ENCODE peak calls at places on chromosomes 1 and 21, in five cellular contexts. O, N, U, M and Z are unnamed samples. For H3K4me1, the result is how much of the 10 kb centered on the place peaks cover.

GRCh38 chr1:40257313-40257687 is 736 bp upstream of the ZMPSTE24 start:
- DNase-seq in M (no peak), N (no peak), O (no peak), U (peak), Z (no peak)

GRCh38 chr1:151210830-151211229 is 12.5 kb downstream of the PIP5K1A start:
- DNase-seq in N (peak), O (no peak), U (no peak), M (no peak), Z (no peak)

GRCh38 chr1:2255420-2256369 is 27.6 kb downstream of the SKI start:
- DNase-seq in O (no peak), M (peak), U (no peak), N (peak), Z (peak)

GRCh38 chr1:233113009-233113712 is 162.8 kb downstream of the NTPCR start:
- DNase-seq in M (no peak), O (peak), U (peak), N (peak), Z (no peak)

GRCh38 chr21:39911286-39911685 is 44.0 kb downstream of the PCP4 start:
- DNase-seq in M (no peak), O (peak), U (no peak), N (peak), Z (no peak)

GRCh38 chr1:159646687-159647086 is 59.1 kb downstream of the APCS start:
- DNase-seq in U (no peak), M (no peak), O (no peak), N (no peak), Z (no peak)

GRCh38 chr1:166289309-166289708 is 122.5 kb upstream of the FAM78B start:
- DNase-seq in M (no peak), O (no peak), U (no peak), N (no peak), Z (no peak)

GRCh38 chr1:36253463-36253862 is 29.2 kb downstream of the THRAP3 start:
- DNase-seq in N (no peak), O (no peak), U (no peak), M (no peak), Z (no peak)

GRCh38 chr1:25743164-25744139 is 56.5 kb upstream of the SELENON start:
- DNase-seq in O (no peak), U (peak), M (no peak), N (no peak), Z (no peak)

GRCh38 chr1:117275055-117275454 is 64.3 kb upstream of the VTCN1 start:
- DNase-seq in U (no peak), O (no peak), M (no peak), N (no peak), Z (no peak)

GRCh38 chr21:43937051-43937832 is 72.2 kb downstream of the AGPAT3 start:
- DNase-seq in O (no peak), N (no peak), M (no peak), U (no peak), Z (no peak)

GRCh38 chr1:206450271-206450670 is 20.0 kb upstream of the IKBKE start:
- DNase-seq in O (no peak), M (no peak), N (no peak), U (no peak), Z (no peak)

GRCh38 chr21:35525443-35525842 is 476.3 kb upstream of the RUNX1 start:
- DNase-seq in N (peak), U (no peak), O (no peak), M (peak), Z (no peak)

GRCh38 chr1:109161836-109162606 is 48.1 kb downstream of the ELAPOR1 start:
- DNase-seq in U (no peak), O (no peak), M (no peak), N (peak), Z (peak)

GRCh38 chr1:166915941-166916340 is 39.9 kb upstream of the TADA1 start:
- DNase-seq in M (no peak), O (peak), N (peak), U (no peak), Z (no peak)

GRCh38 chr1:158732524-158732923 is 12.0 kb upstream of the OR6K3 start:
- DNase-seq in M (no peak), U (no peak), O (no peak), N (no peak), Z (no peak)

GRCh38 chr1:155026588-155026987 is 7.0 kb downstream of the DCST2 start:
- DNase-seq in O (no peak), N (peak), M (no peak), U (no peak), Z (no peak)

GRCh38 chr1:234934611-234935033 is 194.0 kb downstream of the TOMM20 start:
- DNase-seq in N (peak), U (no peak), O (no peak), M (no peak), Z (no peak)

GRCh38 chr1:170145061-170145460 is 698 bp upstream of the NTMT2 start:
- DNase-seq in O (no peak), M (no peak), N (no peak), U (no peak), Z (no peak)

GRCh38 chr1:176033879-176034278 is 173.2 kb downstream of the COP1 start:
- DNase-seq in O (no peak), M (no peak), U (no peak), N (peak), Z (no peak)

GRCh38 chr1:181073638-181074037 is 14.9 kb upstream of the IER5 start:
- DNase-seq in M (no peak), U (no peak), O (no peak), N (peak), Z (no peak)

GRCh38 chr1:200079576-200079975 is 52.1 kb downstream of the NR5A2 start:
- DNase-seq in N (no peak), M (no peak), O (no peak), U (no peak), Z (no peak)

GRCh38 chr1:36208978-36209708 is 15.1 kb upstream of the THRAP3 start:
- DNase-seq in U (no peak), O (no peak), N (no peak), M (no peak), Z (no peak)

GRCh38 chr1:6465461-6466005 is 440 bp downstream of the TNFRSF25 start:
- DNase-seq in N (no peak), U (no peak), O (no peak), M (no peak), Z (peak)

GRCh38 chr1:57910782-57911181 is 486.9 kb upstream of the DAB1 start:
- DNase-seq in O (no peak), U (no peak), M (no peak), N (no peak), Z (no peak)

GRCh38 chr1:218164111-218164929 is 120.8 kb upstream of the RRP15 start:
- DNase-seq in M (peak), O (peak), U (no peak), N (peak), Z (no peak)

GRCh38 chr1:95652423-95652958 is 418.5 kb downstream of the RWDD3 start:
- DNase-seq in O (no peak), M (no peak), U (no peak), N (no peak), Z (no peak)

GRCh38 chr1:8871539-8871935 is 6.9 kb downstream of the ENO1 start:
- DNase-seq in N (peak), M (no peak), U (no peak), O (peak), Z (no peak)
- H3K4me1 ChIP-seq in N (half or more), M (under half), U (under half), O (under half), Z (under half)

GRCh38 chr1:193794239-193794638 is 607.8 kb upstream of the B3GALT2 start:
- DNase-seq in O (no peak), U (no peak), M (no peak), N (no peak), Z (no peak)
- H3K27ac ChIP-seq in O (no peak), U (no peak), M (no peak), N (no peak), Z (no peak)

GRCh38 chr1:21334214-21335087 is 44.2 kb upstream of the ECE1 start:
- DNase-seq in O (peak), N (peak), M (peak), U (peak), Z (peak)

GRCh38 chr1:21331752-21332480 is 41.7 kb upstream of the ECE1 start:
- DNase-seq in M (no peak), U (peak), N (no peak), O (no peak), Z (no peak)

GRCh38 chr1:21335088-21335678 is 44.9 kb upstream of the ECE1 start:
- DNase-seq in O (no peak), U (peak), N (no peak), M (no peak), Z (no peak)

GRCh38 chr1:21333824-21334213 is 43.6 kb upstream of the ECE1 start:
- DNase-seq in M (no peak), O (no peak), U (no peak), N (no peak), Z (no peak)

DNA sequence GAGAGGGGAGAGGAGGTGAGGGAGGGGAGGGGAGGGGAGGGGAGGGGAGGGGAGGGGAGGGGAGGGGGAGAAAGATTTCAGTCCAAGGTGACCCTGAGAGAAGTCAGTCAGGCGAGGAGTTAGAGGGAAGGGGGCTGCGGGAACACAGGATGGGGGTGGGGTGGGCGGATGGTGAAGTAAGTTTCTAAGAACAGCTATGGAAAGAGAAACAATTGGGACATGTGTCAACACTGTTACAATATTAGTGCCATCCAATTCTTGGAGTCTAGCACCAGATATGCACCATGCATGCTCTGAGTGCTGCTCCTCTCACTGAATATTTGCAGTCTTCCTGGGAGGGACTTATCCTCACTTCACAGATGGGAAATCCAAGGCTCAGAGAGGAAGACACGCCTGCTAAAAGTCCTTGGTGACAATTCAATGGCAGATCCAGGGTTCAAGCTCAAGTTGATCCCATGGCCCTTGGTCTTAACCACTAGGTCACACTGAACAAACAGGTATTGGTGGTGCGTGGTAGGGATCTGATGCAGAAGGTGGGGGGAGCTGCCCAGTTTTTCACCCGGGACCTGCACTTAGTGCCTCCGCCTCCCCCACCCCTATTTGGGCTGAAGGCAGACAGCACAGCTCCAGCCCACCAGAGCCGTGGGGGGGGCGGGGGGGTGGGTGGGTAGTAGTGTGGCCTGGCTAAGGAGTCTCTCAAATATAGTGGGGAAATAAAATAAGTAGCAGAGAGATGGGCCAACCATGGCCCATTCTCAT is 42.6 kb upstream of the ECE1 start:
- DNase-seq in O (no peak), N (no peak), U (peak), M (no peak), Z (no peak)
- H3K4me1 ChIP-seq in O (under half), N (half or more), U (half or more), M (half or more), Z (half or more)

DNA sequence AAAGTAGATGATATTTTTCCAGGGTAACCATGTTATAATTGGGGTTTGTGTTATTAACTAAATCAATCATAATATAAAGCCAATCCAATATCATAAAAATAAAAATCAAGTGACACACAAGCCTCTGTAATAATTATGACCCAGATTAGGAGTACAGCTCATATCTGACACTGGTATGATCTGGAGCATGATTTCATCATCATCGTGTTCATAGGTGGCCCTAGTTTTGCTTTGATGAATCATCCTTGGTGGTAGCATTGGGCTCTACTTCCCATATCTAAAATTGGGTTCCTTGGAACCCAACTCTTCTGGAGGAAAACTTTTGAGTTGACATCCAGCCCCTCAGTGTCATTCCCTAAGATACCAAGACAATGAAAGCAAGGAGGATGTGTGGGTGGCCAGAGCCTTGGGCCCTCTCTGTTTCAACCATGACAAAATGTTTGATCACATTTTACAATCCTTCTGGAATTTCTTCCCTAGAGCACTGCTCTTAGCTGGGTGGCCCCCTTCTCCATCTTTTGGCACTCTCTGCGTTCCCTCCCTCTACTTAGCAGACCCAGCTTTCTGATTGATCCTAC is 37.0 kb upstream of the ENAH start:
- DNase-seq in M (no peak), U (no peak), O (no peak), N (peak), Z (no peak)
- H3K27ac ChIP-seq in M (no peak), U (no peak), O (no peak), N (no peak), Z (no peak)

GRCh38 chr1:28260803-28261174 is 1.5 kb downstream of the SESN2 start:
- DNase-seq in N (no peak), U (no peak), M (no peak), O (no peak), Z (no peak)

GRCh38 chr1:28265577-28265976 is 6.3 kb downstream of the SESN2 start:
- DNase-seq in N (no peak), M (no peak), U (no peak), O (no peak), Z (no peak)

GRCh38 chr1:28267633-28268032 is 8.3 kb downstream of the SESN2 start:
- DNase-seq in M (no peak), N (no peak), O (no peak), U (no peak), Z (no peak)

GRCh38 chr1:28266920-28267322 is 7.6 kb downstream of the SESN2 start:
- DNase-seq in O (peak), M (no peak), N (no peak), U (no peak), Z (no peak)

DNA sequence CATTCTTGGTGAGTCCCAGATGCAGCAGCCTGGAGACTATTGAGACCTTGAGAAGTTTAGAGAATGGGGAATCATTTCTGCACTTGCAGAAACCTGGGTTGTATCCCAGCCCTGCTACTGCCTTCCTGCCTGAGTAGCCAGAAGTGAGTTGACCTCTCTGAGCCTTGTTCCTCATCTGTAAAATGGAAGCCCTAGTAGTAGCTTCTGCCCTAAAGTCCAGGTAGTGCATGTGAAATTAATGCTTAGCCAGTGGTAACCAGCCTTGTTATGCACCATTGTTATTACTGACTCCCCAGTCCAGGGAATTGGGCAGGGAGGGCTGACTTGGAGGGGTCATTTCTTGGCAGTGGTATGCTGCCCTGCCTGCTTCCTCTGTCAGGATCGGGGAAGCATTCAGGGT is 5.6 kb downstream of the SESN2 start:
- DNase-seq in U (no peak), N (no peak), M (no peak), O (no peak), Z (no peak)
- H3K4me1 ChIP-seq in U (under half), N (under half), M (under half), O (under half), Z (under half)

GRCh38 chr1:93723101-93723500 is 41.5 kb upstream of the BCAR3 start:
- DNase-seq in N (peak), U (no peak), O (no peak), M (no peak), Z (no peak)
- H3K27ac ChIP-seq in N (peak), U (no peak), O (peak), M (no peak), Z (no peak)

DNA sequence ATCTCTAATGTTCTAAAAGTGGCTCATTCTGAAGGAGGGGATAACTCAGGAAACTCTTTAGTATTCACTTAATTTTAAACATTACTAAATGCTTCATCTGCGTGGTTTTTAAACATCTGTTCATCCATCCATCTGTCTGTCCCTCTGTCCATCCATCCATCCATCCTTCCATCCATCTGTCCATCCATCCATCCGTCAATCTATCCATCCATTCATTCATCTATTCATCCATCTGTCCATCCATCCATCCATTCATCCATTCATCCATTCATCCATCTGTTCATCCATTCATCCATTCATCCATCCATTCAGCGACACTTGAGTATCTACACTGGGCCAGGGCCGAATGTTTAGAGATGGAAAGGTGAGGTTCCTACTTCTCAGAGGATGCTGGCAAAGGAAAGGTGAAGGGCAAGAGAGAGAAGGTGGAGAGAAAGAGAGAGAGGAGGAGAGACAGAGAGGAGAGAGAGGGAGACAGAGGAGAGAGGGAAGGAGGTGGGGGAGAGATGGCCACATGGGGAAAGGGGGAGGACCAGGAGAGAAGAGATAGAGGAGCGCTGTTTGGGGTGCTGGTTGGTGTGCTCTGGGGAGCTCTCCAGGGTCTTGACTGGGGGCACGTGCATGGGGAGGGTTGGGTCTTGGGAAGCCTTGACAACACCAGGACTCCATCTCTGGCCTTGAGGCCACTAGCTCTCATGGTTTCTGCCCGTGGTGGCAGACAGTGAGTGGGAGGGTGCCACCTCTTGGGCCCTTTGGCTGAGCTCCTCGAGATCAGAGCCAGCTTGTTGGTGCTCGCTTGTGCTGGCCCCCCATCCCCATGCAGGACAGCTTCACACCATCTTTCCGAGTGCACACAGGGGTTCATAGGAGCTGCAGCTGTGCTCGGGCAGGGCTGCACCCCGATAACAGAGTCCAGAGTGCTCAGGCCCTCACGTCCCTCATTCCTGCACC is 45.6 kb downstream of the ABCG1 start:
- DNase-seq in U (no peak), N (no peak), O (no peak), M (no peak), Z (no peak)
- H3K4me1 ChIP-seq in U (under half), N (under half), O (under half), M (under half), Z (under half)

GRCh38 chr1:15412488-15412800 is 2.8 kb downstream of the EFHD2 start:
- DNase-seq in M (no peak), U (no peak), O (no peak), N (no peak), Z (no peak)

GRCh38 chr1:15414450-15414823 is 4.7 kb downstream of the EFHD2 start:
- DNase-seq in M (no peak), U (no peak), O (no peak), N (no peak), Z (no peak)

GRCh38 chr1:15411593-15412487 is 2.2 kb downstream of the EFHD2 start:
- DNase-seq in O (peak), N (peak), M (peak), U (peak), Z (peak)

GRCh38 chr1:15412843-15413242 is 3.2 kb downstream of the EFHD2 start:
- DNase-seq in M (no peak), O (no peak), U (peak), N (no peak), Z (no peak)

DNA sequence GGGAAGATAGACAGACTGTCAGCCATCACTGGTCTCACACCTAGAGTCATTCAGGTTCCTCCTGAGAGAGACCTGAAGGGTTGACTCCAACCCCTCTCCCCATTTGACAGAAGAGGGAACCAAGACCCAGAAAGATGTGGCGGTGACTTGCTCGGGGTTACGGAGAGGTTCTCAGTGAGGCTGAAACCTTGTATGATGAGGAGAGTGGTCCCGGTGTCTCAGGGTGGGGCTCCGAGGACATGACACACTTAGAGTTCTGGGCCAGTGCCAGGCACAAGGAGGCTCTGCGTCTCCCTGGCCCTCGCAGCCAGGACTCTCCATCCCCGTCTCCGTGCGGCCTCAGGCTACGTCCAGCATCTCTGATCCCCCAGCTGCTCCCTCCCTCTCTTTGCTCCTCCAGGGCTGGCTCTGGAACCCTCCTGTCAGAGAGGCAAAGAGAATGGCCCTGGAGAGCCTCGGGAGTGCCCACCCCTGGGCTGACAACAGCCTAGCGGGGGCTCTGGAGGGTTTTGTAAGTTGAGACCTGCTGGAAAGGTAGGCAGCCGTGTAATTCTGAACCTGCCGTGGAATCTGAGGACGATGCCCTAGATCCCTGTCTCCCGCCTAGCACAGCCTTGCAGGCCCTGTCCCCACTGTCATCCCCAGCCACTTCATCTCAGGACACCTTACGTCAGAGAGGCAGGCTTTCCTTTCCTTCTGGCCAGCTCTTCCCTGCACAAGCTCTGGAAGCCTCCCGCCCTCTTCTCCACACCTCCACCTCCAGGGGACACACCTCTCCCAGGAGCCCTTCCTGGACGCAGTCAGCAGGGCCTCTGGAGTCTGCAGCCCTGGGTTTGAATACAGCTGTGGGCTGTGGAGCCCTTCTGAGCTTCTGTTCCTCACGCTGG is 4.1 kb downstream of the EFHD2 start:
- DNase-seq in O (peak), N (no peak), M (no peak), U (no peak), Z (no peak)
- H3K27ac ChIP-seq in O (no peak), N (no peak), M (no peak), U (no peak), Z (peak)